ENCODE peak calls at places on chromosome 13, in eight cellular contexts. W is GM23338, H is cardiac muscle cell, J is A549, R is GM13977, U is WTC11, D is frontal cortex, P is nephron progenitor cell. K is an unnamed sample.

GRCh38 chr13:99967498-99967883 is 4.1 kb downstream of the ZIC5 start:
- DNase-seq in U (no peak), R (no peak), J (no peak), H (no peak), W (no peak), P (no peak), D (no peak), K (no peak)

GRCh38 chr13:72849571-72849970 is 67.6 kb downstream of the PIBF1 start:
- DNase-seq in U (no peak), D (no peak), J (no peak), W (no peak), H (no peak), R (no peak), P (no peak), K (no peak)

GRCh38 chr13:73535341-73535740 is 476.5 kb downstream of the KLF5 start:
- DNase-seq in R (no peak), P (no peak), W (no peak), J (no peak), H (no peak), D (no peak), U (no peak), K (no peak)

GRCh38 chr13:113935081-113935511 is 38.8 kb downstream of the C13orf46 start:
- DNase-seq in J (no peak), R (no peak), W (peak), H (no peak), D (no peak), U (peak), P (peak), K (no peak)

GRCh38 chr13:70391678-70392077 is 283.4 kb upstream of the KLHL1 start:
- DNase-seq in U (no peak), P (no peak), R (no peak), W (peak), J (no peak), D (no peak), H (peak), K (no peak)

GRCh38 chr13:91369432-91369831 is 21.9 kb downstream of the MIR17HG start:
- DNase-seq in R (no peak), H (no peak), P (no peak), J (no peak), W (no peak), D (no peak), U (no peak), K (no peak)

GRCh38 chr13:80430561-80430960 is 89.6 kb upstream of the SPRY2 start:
- DNase-seq in D (no peak), J (no peak), U (no peak), H (no peak), W (no peak), R (no peak), P (no peak), K (no peak)

GRCh38 chr13:114077121-114077937 is 55.1 kb downstream of the RASA3 start:
- DNase-seq in D (no peak), U (no peak), W (no peak), P (no peak), R (no peak), J (no peak), H (no peak), K (no peak)

GRCh38 chr13:40220299-40220935 is 446.0 kb downstream of the FOXO1 start:
- DNase-seq in H (no peak), R (no peak), W (no peak), J (no peak), U (no peak), D (no peak), P (no peak), K (no peak)

GRCh38 chr13:84672616-84673015 is 790.3 kb upstream of the SLITRK1 start:
- DNase-seq in U (no peak), J (no peak), H (no peak), R (no peak), P (no peak), W (no peak), D (no peak), K (no peak)

GRCh38 chr13:38348890-38349289 is 761 bp upstream of the UFM1 start:
- DNase-seq in P (peak), H (peak), W (no peak), R (no peak), U (no peak), D (no peak), J (no peak), K (no peak)

GRCh38 chr13:36174923-36175322 is 39.4 kb downstream of the SOHLH2 start:
- DNase-seq in U (no peak), R (no peak), W (no peak), D (no peak), H (no peak), P (no peak), J (no peak), K (no peak)

GRCh38 chr13:95588721-95589120 is 36.2 kb downstream of the CLDN10 start:
- DNase-seq in W (no peak), J (no peak), D (no peak), R (no peak), P (no peak), H (no peak), U (no peak), K (no peak)

GRCh38 chr13:79307866-79308298 is 98.2 kb downstream of the RBM26 start:
- DNase-seq in R (no peak), P (no peak), W (peak), J (peak), H (no peak), D (no peak), U (no peak), K (peak)

GRCh38 chr13:113581871-113582270 is 2.7 kb upstream of the TFDP1 start:
- DNase-seq in D (no peak), H (no peak), J (no peak), U (no peak), R (no peak), P (no peak), W (no peak), K (no peak)

GRCh38 chr13:112687836-112688559 is 1.8 kb upstream of the ATP11A start:
- DNase-seq in R (no peak), P (no peak), H (no peak), U (no peak), W (no peak), J (no peak), D (no peak), K (no peak)

GRCh38 chr13:89352384-89352783 is 1681.2 kb downstream of the SLITRK5 start:
- DNase-seq in P (no peak), D (no peak), H (no peak), U (no peak), R (no peak), J (no peak), W (no peak), K (no peak)

GRCh38 chr13:73158851-73159250 is 100.0 kb downstream of the KLF5 start:
- DNase-seq in H (no peak), J (peak), D (no peak), P (no peak), U (no peak), R (no peak), W (no peak), K (no peak)

GRCh38 chr13:24500977-24501376 is 11.6 kb downstream of the PARP4 start:
- DNase-seq in R (no peak), J (peak), P (no peak), H (no peak), U (no peak), W (no peak), D (no peak), K (no peak)

GRCh38 chr13:99018418-99019180 is 40.7 kb upstream of the DOCK9 start:
- DNase-seq in D (no peak), H (no peak), U (no peak), R (no peak), J (no peak), W (no peak), P (no peak), K (no peak)

GRCh38 chr13:73190477-73190876 is 131.7 kb downstream of the KLF5 start:
- DNase-seq in H (no peak), J (no peak), D (no peak), W (no peak), R (no peak), U (no peak), P (no peak), K (no peak)

GRCh38 chr13:108606424-108606823 is 23.0 kb upstream of the MYO16 start:
- DNase-seq in W (no peak), U (no peak), R (no peak), H (no peak), D (no peak), P (no peak), J (no peak), K (no peak)

GRCh38 chr13:113365551-113365971 is 1.6 kb upstream of the GRTP1 start:
- DNase-seq in H (no peak), J (no peak), D (no peak), W (no peak), R (no peak), P (no peak), U (no peak), K (no peak)

GRCh38 chr13:48775285-48775684 is 121.6 kb downstream of the CYSLTR2 start:
- DNase-seq in H (no peak), U (no peak), J (no peak), W (no peak), P (no peak), D (no peak), R (no peak), K (no peak)

GRCh38 chr13:33316890-33317289 is 31.3 kb upstream of the STARD13 start:
- DNase-seq in P (no peak), W (no peak), U (no peak), D (no peak), R (no peak), H (no peak), J (no peak), K (no peak)

GRCh38 chr13:33017410-33017929 is 1.2 kb downstream of the KL start:
- DNase-seq in D (peak), P (peak), R (peak), H (peak), W (peak), U (peak), J (peak), K (no peak)

GRCh38 chr13:81791636-81792035 is 1450.7 kb upstream of the SPRY2 start:
- DNase-seq in J (no peak), P (no peak), U (no peak), R (no peak), W (no peak), D (no peak), H (peak), K (no peak)

GRCh38 chr13:83223546-83223945 is 658.7 kb downstream of the SLITRK1 start:
- DNase-seq in W (no peak), R (no peak), D (no peak), P (no peak), U (no peak), H (no peak), J (no peak), K (no peak)

GRCh38 chr13:94342436-94343242 is 136.8 kb downstream of the DCT start:
- DNase-seq in D (no peak), R (no peak), W (no peak), U (no peak), H (no peak), J (no peak), P (no peak), K (peak)

GRCh38 chr13:103142091-103142594 is 75.9 kb upstream of the SLC10A2 start:
- DNase-seq in U (no peak), R (no peak), J (no peak), W (no peak), D (no peak), H (no peak), P (no peak), K (no peak)

GRCh38 chr13:66691149-66691548 is 539.0 kb downstream of the PCDH9 start:
- DNase-seq in D (no peak), R (no peak), P (no peak), H (no peak), J (no peak), W (no peak), U (no peak), K (no peak)

GRCh38 chr13:19634129-19634740 is 776 bp downstream of the MPHOSPH8 start:
- DNase-seq in D (no peak), J (peak), W (peak), P (no peak), R (no peak), H (peak), U (no peak), K (peak)

GRCh38 chr13:46759861-46760260 is 37.1 kb downstream of the ESD start:
- DNase-seq in H (no peak), P (no peak), D (no peak), U (no peak), R (no peak), J (peak), W (no peak), K (no peak)

GRCh38 chr13:114067886-114068722 is 64.3 kb downstream of the RASA3 start:
- DNase-seq in D (no peak), P (no peak), R (no peak), U (peak), J (no peak), W (no peak), H (no peak), K (no peak)